ENCODE peak calls at places on chromosome 17, in nine cellular contexts. S is AG04450, E is Caco-2, G is Calu3, P is MM.1S, Q is stomach, D is fibroblast of the aortic adventitia, N is choroid plexus epithelial cell, W is neural progenitor cell. Y is an unnamed sample.

GRCh38 chr17:36600477-36600876 is 906 bp upstream of the MRM1 start:
- DNase-seq in S (no peak), E (no peak), G (no peak), P (no peak), Q (no peak), D (no peak), N (no peak), W (no peak), Y (no peak)

GRCh38 chr17:57045868-57046671 is 39.0 kb upstream of the AKAP1 start:
- DNase-seq in S (no peak), E (no peak), G (no peak), P (no peak), Q (peak), D (no peak), N (no peak), W (no peak), Y (peak)

GRCh38 chr17:33342025-33342424 is 48.9 kb upstream of the ASIC2 start:
- DNase-seq in S (no peak), E (no peak), G (no peak), P (no peak), Q (no peak), D (no peak), N (no peak), W (no peak), Y (no peak)

GRCh38 chr17:4499431-4500187 is 928 bp downstream of the SPNS2 start:
- DNase-seq in S (no peak), E (no peak), G (no peak), P (no peak), Q (no peak), D (no peak), N (no peak), W (peak), Y (peak)

GRCh38 chr17:40550608-40551007 is 14.7 kb downstream of the CCR7 start:
- DNase-seq in S (no peak), E (peak), G (no peak), P (no peak), Q (peak), D (peak), N (peak), W (no peak), Y (no peak)

GRCh38 chr17:46212634-46213435 is 19.6 kb upstream of the KANSL1 start:
- DNase-seq in S (peak), E (peak), G (peak), P (peak), Q (peak), D (peak), N (peak), W (peak), Y (peak)

GRCh38 chr17:37820313-37821024 is 75.6 kb upstream of the HNF1B start:
- DNase-seq in S (no peak), E (no peak), G (no peak), P (peak), Q (no peak), D (no peak), N (no peak), W (no peak), Y (peak)

GRCh38 chr17:60422162-60422665 is at the start of gene CHCT1:
- DNase-seq in S (no peak), E (no peak), G (no peak), P (no peak), Q (no peak), D (no peak), N (no peak), W (no peak), Y (no peak)

GRCh38 chr17:57524790-57525543 is 220.1 kb downstream of the CCDC182 start:
- DNase-seq in S (no peak), E (no peak), G (no peak), P (no peak), Q (no peak), D (no peak), N (no peak), W (no peak), Y (peak)

GRCh38 chr17:74678541-74678940 is 34.2 kb downstream of the CD300LF start:
- DNase-seq in S (no peak), E (no peak), G (no peak), P (no peak), Q (no peak), D (no peak), N (no peak), W (no peak), Y (no peak)

GRCh38 chr17:7610641-7611040 is 4.1 kb downstream of the FXR2 start:
- DNase-seq in S (no peak), E (no peak), G (no peak), P (no peak), Q (no peak), D (no peak), N (no peak), W (no peak), Y (no peak)

GRCh38 chr17:44775136-44775837 is 16.5 kb downstream of the ADAM11 start:
- DNase-seq in S (peak), E (no peak), G (no peak), P (peak), Q (peak), D (peak), N (peak), W (peak), Y (peak)
- TF ChIP-seq CTCF in S (no peak), E (no peak), G (no peak), P (no peak), Q (no peak), D (no peak), N (no peak), W (no peak), Y (no peak)

DNA sequence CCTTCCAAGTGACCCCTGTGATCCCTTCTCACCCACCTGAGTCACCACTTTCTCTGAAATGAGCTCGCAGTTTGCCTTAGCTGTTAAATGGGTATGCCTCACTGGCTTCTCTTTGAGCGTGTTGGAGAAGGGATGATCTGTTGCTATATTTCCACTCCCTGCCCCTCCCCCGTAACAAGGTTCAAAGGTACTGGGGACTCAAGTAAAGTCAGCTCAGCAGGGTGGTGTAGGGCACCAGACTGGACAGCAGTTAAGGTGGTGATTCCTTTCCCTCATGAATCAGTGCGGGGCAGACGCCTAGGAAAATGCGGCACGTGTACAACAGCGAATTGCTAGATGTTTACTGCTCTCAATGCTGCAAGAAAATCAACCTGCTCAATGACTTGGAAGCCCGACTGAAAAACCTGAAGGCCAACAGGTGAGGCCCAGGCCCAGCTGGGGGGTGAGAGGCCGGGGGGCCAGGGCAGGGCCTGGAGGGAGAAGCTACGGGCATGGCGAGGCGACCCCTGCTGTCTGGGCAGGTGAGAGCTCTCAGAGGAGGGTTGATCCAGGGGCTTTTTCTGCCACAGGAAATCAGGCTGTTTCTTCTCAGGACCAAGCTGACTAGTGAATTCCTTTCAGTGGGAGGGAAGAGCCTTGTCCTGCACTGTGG is 130.3 kb downstream of the RAB11FIP4 start:
- DNase-seq in S (no peak), E (no peak), G (no peak), P (no peak), Q (no peak), D (no peak), N (no peak), W (no peak), Y (no peak)
- TF ChIP-seq CTCF in S (no peak), E (no peak), G (no peak), P (no peak), Q (no peak), D (no peak), N (no peak), W (no peak), Y (no peak)

GRCh38 chr17:76528528-76529223 is 8.8 kb downstream of the CYGB start:
- DNase-seq in S (no peak), E (no peak), G (no peak), P (no peak), Q (no peak), D (peak), N (peak), W (no peak), Y (no peak)
- TF ChIP-seq CTCF in S (peak), E (no peak), G (no peak), P (no peak), Q (no peak), D (no peak), N (peak), W (no peak), Y (no peak)

DNA sequence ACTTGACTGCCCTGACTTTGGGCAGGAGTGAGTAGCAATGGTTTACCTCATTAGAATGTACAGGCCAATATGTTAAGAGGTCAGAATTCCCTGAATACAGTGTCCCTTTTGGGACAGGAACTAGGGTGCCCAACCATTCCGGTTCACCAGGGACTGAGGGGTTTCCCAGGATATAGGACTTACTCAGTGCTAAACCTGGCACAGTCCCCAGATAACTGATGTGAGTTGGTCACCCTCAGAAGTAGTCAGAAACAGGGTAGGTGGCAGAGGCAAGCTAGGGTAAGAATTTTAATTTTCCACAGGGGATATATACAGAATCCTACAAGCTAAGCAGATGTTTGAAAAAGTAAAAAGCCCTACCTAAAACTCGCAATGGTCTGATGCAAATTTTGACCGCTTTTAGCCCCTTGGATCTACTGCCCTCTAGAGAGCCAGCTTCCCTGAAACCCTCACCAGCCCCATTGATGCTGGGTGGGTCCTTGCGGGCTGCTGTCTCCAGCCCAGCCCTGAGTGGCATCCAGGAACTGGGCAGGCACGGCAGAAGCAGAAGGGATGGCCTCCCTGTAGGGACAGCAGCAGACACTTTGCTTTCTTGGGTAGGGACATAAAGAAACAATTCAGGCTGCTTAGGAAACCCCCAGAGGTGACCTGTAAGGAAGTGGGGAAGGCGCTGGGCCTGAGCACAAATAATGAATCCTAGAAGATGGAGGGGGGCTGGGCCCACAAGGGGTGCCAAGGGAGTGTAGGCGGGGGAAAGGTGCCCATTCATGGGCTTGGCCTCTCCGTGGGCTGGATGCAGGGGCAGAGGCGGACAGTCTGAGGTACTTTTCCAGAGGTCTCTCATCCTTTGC is 434.8 kb downstream of the SLC39A11 start:
- DNase-seq in S (no peak), E (no peak), G (peak), P (no peak), Q (no peak), D (no peak), N (no peak), W (no peak), Y (no peak)
- TF ChIP-seq CTCF in S (no peak), E (peak), G (no peak), P (no peak), Q (no peak), D (no peak), N (peak), W (peak), Y (no peak)

GRCh38 chr17:80921159-80921558 is 70.5 kb upstream of the CHMP6 start:
- DNase-seq in S (no peak), E (no peak), G (no peak), P (no peak), Q (no peak), D (no peak), N (no peak), W (no peak), Y (no peak)
- TF ChIP-seq CTCF in S (no peak), E (no peak), G (no peak), P (no peak), Q (no peak), D (no peak), N (no peak), W (no peak), Y (no peak)

DNA sequence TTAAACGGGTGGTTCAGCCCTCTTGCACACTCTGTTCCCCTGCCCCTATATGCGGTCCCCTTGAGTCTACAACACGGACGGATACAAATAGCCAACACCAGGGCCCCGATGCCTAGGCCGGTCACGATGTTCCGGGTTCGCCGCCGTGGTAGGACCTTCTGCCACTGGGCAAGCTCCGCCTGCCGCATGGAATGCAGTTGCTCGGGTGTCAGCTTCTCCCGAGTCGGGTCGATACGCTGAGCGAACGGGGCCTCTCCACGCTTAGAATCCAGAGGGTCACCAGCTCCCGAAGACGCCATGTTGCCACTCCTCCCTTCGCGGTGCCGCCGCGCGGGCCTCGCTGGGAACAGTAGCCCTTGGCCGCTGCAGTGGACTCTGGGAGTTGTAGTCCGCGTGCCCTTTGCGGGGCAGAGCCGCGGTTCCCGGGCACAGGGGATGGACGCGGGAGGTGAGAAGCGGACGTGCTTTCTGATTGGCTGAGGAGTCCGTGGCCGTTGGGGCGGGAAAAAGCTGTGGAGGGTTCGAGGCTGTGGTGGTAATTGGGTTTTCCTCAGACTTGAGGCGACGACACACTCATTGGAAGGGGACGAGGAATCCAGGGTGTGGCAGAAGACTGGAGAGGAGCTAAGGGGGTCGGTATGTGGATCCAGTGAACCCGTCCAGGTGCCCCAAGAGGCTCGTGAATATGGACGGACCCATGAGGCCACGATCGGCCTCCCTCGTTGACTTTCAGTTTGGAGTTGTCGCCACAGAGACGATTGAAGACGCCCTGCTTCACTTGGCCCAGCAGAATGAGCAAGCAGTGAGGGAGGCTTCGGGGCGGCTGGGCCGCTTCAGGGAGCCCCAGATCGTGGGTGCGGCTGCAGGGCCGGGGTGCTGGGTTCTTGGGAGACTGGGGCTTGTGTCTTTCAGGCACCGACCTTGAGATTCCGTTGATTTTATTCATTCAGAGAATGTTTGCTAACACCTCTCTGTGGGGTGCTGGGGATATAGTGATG is at the start of the genes CNTD1 and COA3:
- DNase-seq in S (peak), E (peak), G (peak), P (peak), Q (peak), D (peak), N (peak), W (peak), Y (peak)
- TF ChIP-seq CTCF in S (no peak), E (peak), G (no peak), P (no peak), Q (no peak), D (no peak), N (no peak), W (peak), Y (no peak)